ENCODE peak calls at places on chromosome 5, in six cellular contexts. K is fibroblast of villous mesenchyme, P is fibroblast of gingiva, B is tibial nerve, W is EL, F is adrenal gland. Z is an unnamed sample.

GRCh38 chr5:147911427-147911826 is 5.1 kb upstream of the C5orf46 start:
- DNase-seq in K (no peak), P (peak), B (no peak), W (no peak), F (peak), Z (no peak)

GRCh38 chr5:65907138-65907537 is 19.2 kb upstream of the ERBIN start:
- DNase-seq in K (no peak), P (peak), B (no peak), W (peak), F (no peak), Z (no peak)

GRCh38 chr5:148735301-148735700 is 81.0 kb upstream of the HTR4 start:
- DNase-seq in K (no peak), P (no peak), B (no peak), W (no peak), F (no peak), Z (no peak)

GRCh38 chr5:176743136-176743827 is 67.1 kb upstream of the UNC5A start:
- DNase-seq in K (no peak), P (no peak), B (no peak), W (no peak), F (peak), Z (no peak)

GRCh38 chr5:167036585-167036984 is 1254.9 kb upstream of the WWC1 start:
- DNase-seq in K (no peak), P (no peak), B (no peak), W (no peak), F (no peak), Z (no peak)

GRCh38 chr5:158456756-158457155 is 597.8 kb upstream of the CLINT1 start:
- DNase-seq in K (peak), P (peak), B (no peak), W (peak), F (peak), Z (peak)

GRCh38 chr5:101455048-101455447 is 552.0 kb upstream of the ST8SIA4 start:
- DNase-seq in K (no peak), P (no peak), B (no peak), W (no peak), F (no peak), Z (no peak)

GRCh38 chr5:132821791-132822190 is 8.7 kb downstream of the SHROOM1 start:
- DNase-seq in K (peak), P (peak), B (no peak), W (no peak), F (no peak), Z (no peak)

GRCh38 chr5:1527533-1528205 is 3.9 kb upstream of the LPCAT1 start:
- DNase-seq in K (no peak), P (no peak), B (no peak), W (no peak), F (peak), Z (no peak)

GRCh38 chr5:155729684-155730059 is 597.3 kb upstream of the SGCD start:
- DNase-seq in K (no peak), P (no peak), B (no peak), W (no peak), F (peak), Z (no peak)